ENCODE peak calls at places on chromosomes 6 and 20, in six cellular contexts. P, U, H, M, A and S are unnamed samples.

GRCh38 chr6:39430968-39431523 is 108.5 kb upstream of the KCNK16 start:
- DNase-seq in P (peak), A (no peak), M (no peak), H (peak), U (no peak), S (no peak)

GRCh38 chr6:42316390-42316970 is 98.8 kb upstream of the MRPS10 start:
- DNase-seq in A (no peak), H (no peak), P (peak), M (no peak), U (no peak), S (no peak)

GRCh38 chr20:44967207-44967807 is 995 bp downstream of the STK4 start:
- DNase-seq in P (peak), U (no peak), M (no peak), H (no peak), A (peak), S (no peak)

GRCh38 chr6:116929825-116930224 is 52.8 kb downstream of the RFX6 start:
- DNase-seq in H (no peak), U (no peak), P (no peak), A (no peak), M (no peak), S (no peak)

GRCh38 chr6:42452171-42453026 is 673 bp upstream of the TRERF1 start:
- DNase-seq in A (peak), U (peak), H (peak), P (peak), M (no peak), S (peak)

GRCh38 chr6:89146748-89147715 is 1.2 kb downstream of the PM20D2 start:
- DNase-seq in U (peak), A (no peak), P (no peak), M (no peak), H (peak), S (no peak)

GRCh38 chr6:12572884-12573824 is 143.4 kb upstream of the PHACTR1 start:
- DNase-seq in P (no peak), U (peak), H (no peak), A (no peak), M (peak), S (peak)

GRCh38 chr6:137978252-137978896 is 111.3 kb downstream of the TNFAIP3 start:
- DNase-seq in U (no peak), H (no peak), M (no peak), P (no peak), A (no peak), S (no peak)

GRCh38 chr6:150069707-150070106 is 786 bp upstream of the ULBP3 start:
- DNase-seq in A (no peak), M (no peak), U (no peak), H (no peak), P (no peak), S (no peak)

GRCh38 chr6:54801669-54802068 is 44.9 kb upstream of the FAM83B start:
- DNase-seq in U (peak), M (peak), P (no peak), H (no peak), A (no peak), S (peak)

GRCh38 chr20:50886184-50886790 is 45.0 kb downstream of the ADNP start:
- DNase-seq in H (no peak), A (no peak), P (no peak), U (no peak), M (no peak), S (no peak)